ENCODE peak calls at places on chromosomes 16 and 17, in nine cellular contexts. One of them, this sample, is unnamed.

GRCh38 chr17:35022536-35023063 is 40.9 kb downstream of the RFFL start:
- DNase-seq in PC-3: peak; percentile 83
- DNase-seq in hepatocyte: peak; percentile 77
- DNase-seq in SK-N-SH: no peak
- DNase-seq in OCI-LY7: no peak
- DNase-seq in GM23338: no peak
- DNase-seq in HCT116: no peak
- DNase-seq in MM.1S: peak; percentile 89
- DNase-seq in GM23248: peak; percentile 93
- DNase-seq in this sample: no peak

GRCh38 chr16:84278333-84278732 is 16.3 kb upstream of the WFDC1 start:
- DNase-seq in PC-3: no peak
- DNase-seq in OCI-LY7: no peak
- DNase-seq in GM23338: no peak
- DNase-seq in GM23248: no peak
- DNase-seq in HCT116: no peak
- DNase-seq in SK-N-SH: no peak
- DNase-seq in MM.1S: no peak
- DNase-seq in hepatocyte: no peak
- DNase-seq in this sample: no peak

GRCh38 chr17:39676198-39676819 is 8.1 kb downstream of the PNMT start:
- DNase-seq in hepatocyte: no peak
- DNase-seq in OCI-LY7: peak; percentile 42
- DNase-seq in GM23248: peak; percentile 23
- DNase-seq in GM23338: no peak
- DNase-seq in HCT116: no peak
- DNase-seq in SK-N-SH: no peak
- DNase-seq in PC-3: no peak
- DNase-seq in MM.1S: no peak
- DNase-seq in this sample: no peak

GRCh38 chr17:36675250-36675649 is 73.9 kb downstream of the MRM1 start:
- DNase-seq in GM23248: no peak
- DNase-seq in HCT116: no peak
- DNase-seq in OCI-LY7: no peak
- DNase-seq in MM.1S: peak; percentile 23
- DNase-seq in SK-N-SH: no peak
- DNase-seq in PC-3: no peak
- DNase-seq in GM23338: no peak
- DNase-seq in hepatocyte: no peak
- DNase-seq in this sample: no peak

GRCh38 chr17:47066841-47067682 is 88.0 kb upstream of the RPRML start:
- DNase-seq in hepatocyte: peak; percentile 91
- DNase-seq in SK-N-SH: peak; percentile 99
- DNase-seq in GM23338: peak; percentile 94
- DNase-seq in OCI-LY7: peak; percentile 94
- DNase-seq in GM23248: peak; percentile 94
- DNase-seq in HCT116: peak; percentile 93
- DNase-seq in PC-3: peak; percentile 89
- DNase-seq in MM.1S: peak; percentile 91
- DNase-seq in this sample: peak; percentile 91

GRCh38 chr16:53489754-53490153 is 13.3 kb downstream of the AKTIP start:
- DNase-seq in HCT116: no peak
- DNase-seq in MM.1S: no peak
- DNase-seq in GM23248: no peak
- DNase-seq in PC-3: no peak
- DNase-seq in hepatocyte: no peak
- DNase-seq in SK-N-SH: no peak
- DNase-seq in GM23338: no peak
- DNase-seq in OCI-LY7: no peak
- DNase-seq in this sample: no peak

GRCh38 chr16:27824786-27825185 is 238.7 kb downstream of the GSG1L start:
- DNase-seq in hepatocyte: no peak
- DNase-seq in GM23248: no peak
- DNase-seq in GM23338: no peak
- DNase-seq in OCI-LY7: no peak
- DNase-seq in SK-N-SH: no peak
- DNase-seq in HCT116: no peak
- DNase-seq in MM.1S: no peak
- DNase-seq in PC-3: no peak
- DNase-seq in this sample: no peak

GRCh38 chr17:55163408-55163807 is 101.4 kb upstream of the HLF start:
- DNase-seq in MM.1S: no peak
- DNase-seq in GM23248: no peak
- DNase-seq in GM23338: no peak
- DNase-seq in hepatocyte: no peak
- DNase-seq in PC-3: no peak
- DNase-seq in SK-N-SH: no peak
- DNase-seq in OCI-LY7: peak; percentile 53
- DNase-seq in HCT116: no peak
- DNase-seq in this sample: no peak

GRCh38 chr17:37291351-37291750 is 84.4 kb upstream of the C17orf78 start:
- DNase-seq in GM23248: no peak
- DNase-seq in OCI-LY7: no peak
- DNase-seq in PC-3: no peak
- DNase-seq in SK-N-SH: no peak
- DNase-seq in hepatocyte: no peak
- DNase-seq in HCT116: no peak
- DNase-seq in MM.1S: no peak
- DNase-seq in GM23338: no peak
- DNase-seq in this sample: no peak

DNA sequence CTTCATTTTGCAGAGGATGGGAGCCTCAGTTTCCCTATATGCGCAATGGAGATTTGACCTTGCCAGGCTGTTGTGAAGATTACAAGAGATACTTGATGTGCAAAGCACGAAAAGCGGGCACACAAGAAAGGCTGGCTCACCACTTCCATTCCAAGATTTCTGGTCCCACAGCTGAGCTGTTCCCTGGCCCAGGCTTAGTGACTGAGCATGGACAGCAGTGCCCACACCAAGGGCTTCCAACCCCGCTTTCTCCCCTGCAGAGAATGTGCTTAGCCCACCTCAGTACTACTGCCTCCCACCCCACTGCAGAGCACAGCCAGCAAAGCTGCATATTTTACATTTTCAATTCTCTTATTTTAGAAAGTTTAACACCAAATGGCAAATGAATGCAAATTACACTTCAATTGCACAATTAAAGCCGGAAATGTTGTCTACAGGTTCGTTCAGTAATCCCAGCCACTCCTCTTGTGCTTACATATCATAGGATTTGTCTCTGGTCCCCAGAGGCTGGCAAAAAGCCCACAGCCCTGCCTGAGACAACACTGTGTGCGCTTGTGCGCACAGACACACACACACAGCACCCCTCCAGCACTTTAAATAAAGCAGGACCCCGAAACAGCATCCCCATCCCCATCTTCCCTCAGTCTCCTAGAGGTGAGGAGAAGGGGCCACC is 51.8 kb downstream of the VAC14 start:
- DNase-seq in OCI-LY7: no peak
- DNase-seq in GM23338: no peak
- DNase-seq in SK-N-SH: no peak
- DNase-seq in HCT116: no peak
- DNase-seq in GM23248: no peak
- DNase-seq in hepatocyte: no peak
- DNase-seq in PC-3: no peak
- DNase-seq in MM.1S: no peak
- DNase-seq in this sample: no peak
- TF ChIP-seq EZH2phosphoT487 in OCI-LY7: no peak
- TF ChIP-seq EZH2phosphoT487 in GM23338: no peak
- TF ChIP-seq EZH2phosphoT487 in SK-N-SH: no peak
- TF ChIP-seq EZH2phosphoT487 in HCT116: no peak
- TF ChIP-seq EZH2phosphoT487 in GM23248: no peak
- TF ChIP-seq EZH2phosphoT487 in hepatocyte: no peak
- TF ChIP-seq EZH2phosphoT487 in PC-3: no peak
- TF ChIP-seq EZH2phosphoT487 in MM.1S: no peak
- TF ChIP-seq EZH2phosphoT487 in this sample: no peak

GRCh38 chr17:78724999-78725398 is 57.1 kb downstream of the CYTH1 start:
- DNase-seq in GM23248: no peak
- DNase-seq in HCT116: no peak
- DNase-seq in PC-3: no peak
- DNase-seq in hepatocyte: no peak
- DNase-seq in MM.1S: peak; percentile 6
- DNase-seq in SK-N-SH: no peak
- DNase-seq in GM23338: no peak
- DNase-seq in OCI-LY7: no peak
- DNase-seq in this sample: no peak

GRCh38 chr17:78725448-78726021 is 56.5 kb downstream of the CYTH1 start:
- DNase-seq in PC-3: no peak
- DNase-seq in GM23248: no peak
- DNase-seq in HCT116: no peak
- DNase-seq in SK-N-SH: no peak
- DNase-seq in MM.1S: peak; percentile 83
- DNase-seq in hepatocyte: no peak
- DNase-seq in GM23338: no peak
- DNase-seq in OCI-LY7: peak; percentile 47
- DNase-seq in this sample: no peak

GRCh38 chr17:78723957-78724356 is 58.1 kb downstream of the CYTH1 start:
- DNase-seq in HCT116: no peak
- DNase-seq in GM23248: no peak
- DNase-seq in PC-3: no peak
- DNase-seq in MM.1S: peak; percentile 5
- DNase-seq in OCI-LY7: no peak
- DNase-seq in GM23338: no peak
- DNase-seq in hepatocyte: no peak
- DNase-seq in SK-N-SH: no peak
- DNase-seq in this sample: no peak

GRCh38 chr17:78723001-78723796 is 58.9 kb downstream of the CYTH1 start:
- DNase-seq in GM23248: peak; percentile 38
- DNase-seq in OCI-LY7: no peak
- DNase-seq in hepatocyte: peak; percentile 75
- DNase-seq in SK-N-SH: peak; percentile 93
- DNase-seq in GM23338: peak; percentile 83
- DNase-seq in PC-3: no peak
- DNase-seq in MM.1S: peak; percentile 35
- DNase-seq in HCT116: no peak
- DNase-seq in this sample: peak; percentile 86

DNA sequence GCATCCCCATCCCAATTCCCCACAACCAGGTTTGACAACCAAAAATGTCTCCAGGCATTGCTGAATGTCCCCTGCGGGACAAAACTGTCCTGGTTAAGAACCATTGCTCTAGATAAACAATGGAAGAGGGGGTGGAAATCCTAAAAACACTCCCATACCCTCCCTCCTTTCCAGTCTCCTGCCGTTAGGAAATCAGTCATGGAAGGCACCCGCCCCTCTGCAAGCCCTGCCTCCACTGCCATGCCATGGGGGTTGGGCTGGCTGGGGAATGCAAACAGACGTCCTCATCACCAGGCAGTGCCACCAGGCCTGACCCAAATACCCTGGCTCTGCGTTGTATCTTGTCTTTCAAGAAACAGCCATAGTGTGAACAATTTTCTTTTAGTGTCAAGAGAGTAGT is 57.5 kb downstream of the CYTH1 start:
- DNase-seq in MM.1S: peak; percentile 7
- DNase-seq in SK-N-SH: peak; percentile 81
- DNase-seq in GM23338: peak; percentile 51
- DNase-seq in HCT116: no peak
- DNase-seq in GM23248: no peak
- DNase-seq in hepatocyte: no peak
- DNase-seq in OCI-LY7: no peak
- DNase-seq in PC-3: no peak
- DNase-seq in this sample: peak; percentile 27
- H3K4me1 ChIP-seq in MM.1S: peaks cover 77% of the 10 kb centered on the region
- H3K4me1 ChIP-seq in SK-N-SH: peaks cover 45% of the 10 kb centered on the region
- H3K4me1 ChIP-seq in GM23338: peaks cover 50% of the 10 kb centered on the region
- H3K4me1 ChIP-seq in HCT116: peaks cover 9% of the 10 kb centered on the region
- H3K4me1 ChIP-seq in GM23248: peaks cover 18% of the 10 kb centered on the region
- H3K4me1 ChIP-seq in hepatocyte: peaks cover 49% of the 10 kb centered on the region
- H3K4me1 ChIP-seq in OCI-LY7: peaks cover 99% of the 10 kb centered on the region
- H3K4me1 ChIP-seq in PC-3: no peaks in the 10 kb centered on the region
- H3K4me1 ChIP-seq in this sample: peaks cover 38% of the 10 kb centered on the region

GRCh38 chr16:87389245-87389644 is 2.9 kb upstream of the MAP1LC3B start:
- DNase-seq in hepatocyte: no peak
- DNase-seq in SK-N-SH: no peak
- DNase-seq in HCT116: no peak
- DNase-seq in OCI-LY7: no peak
- DNase-seq in GM23338: no peak
- DNase-seq in PC-3: no peak
- DNase-seq in MM.1S: no peak
- DNase-seq in GM23248: no peak
- DNase-seq in this sample: no peak

GRCh38 chr16:87390641-87391323 is 1.4 kb upstream of the MAP1LC3B start:
- DNase-seq in SK-N-SH: no peak
- DNase-seq in GM23338: no peak
- DNase-seq in MM.1S: no peak
- DNase-seq in PC-3: no peak
- DNase-seq in GM23248: no peak
- DNase-seq in HCT116: no peak
- DNase-seq in OCI-LY7: no peak
- DNase-seq in hepatocyte: no peak
- DNase-seq in this sample: peak; percentile 33

GRCh38 chr16:87387942-87388817 is 4.0 kb upstream of the MAP1LC3B start:
- DNase-seq in SK-N-SH: peak; percentile 88
- DNase-seq in GM23248: peak; percentile 97
- DNase-seq in GM23338: peak; percentile 99
- DNase-seq in PC-3: peak; percentile 96
- DNase-seq in HCT116: peak; percentile 100
- DNase-seq in hepatocyte: peak; percentile 97
- DNase-seq in OCI-LY7: peak; percentile 97
- DNase-seq in MM.1S: peak; percentile 87
- DNase-seq in this sample: peak; percentile 94

GRCh38 chr16:87391324-87391949 is 699 bp upstream of the MAP1LC3B start:
- DNase-seq in GM23248: peak; percentile 65
- DNase-seq in PC-3: no peak
- DNase-seq in hepatocyte: peak; percentile 81
- DNase-seq in SK-N-SH: no peak
- DNase-seq in GM23338: peak; percentile 79
- DNase-seq in OCI-LY7: peak; percentile 13
- DNase-seq in HCT116: no peak
- DNase-seq in MM.1S: no peak
- DNase-seq in this sample: peak; percentile 77

GRCh38 chr16:87388818-87389134 is 3.4 kb upstream of the MAP1LC3B start:
- DNase-seq in OCI-LY7: no peak
- DNase-seq in GM23338: no peak
- DNase-seq in HCT116: no peak
- DNase-seq in GM23248: no peak
- DNase-seq in MM.1S: no peak
- DNase-seq in hepatocyte: no peak
- DNase-seq in PC-3: no peak
- DNase-seq in SK-N-SH: no peak
- DNase-seq in this sample: no peak
- H2AFZ ChIP-seq in OCI-LY7: peak overlapping the region; percentile 51
- H2AFZ ChIP-seq in GM23338: no peak overlapping the region
- H2AFZ ChIP-seq in HCT116: peak overlapping the region; percentile 20
- H2AFZ ChIP-seq in GM23248: peak overlapping the region; percentile 75
- H2AFZ ChIP-seq in MM.1S: peak overlapping the region; percentile 45
- H2AFZ ChIP-seq in hepatocyte: no peak overlapping the region
- H2AFZ ChIP-seq in PC-3: no peak overlapping the region
- H2AFZ ChIP-seq in SK-N-SH: peak overlapping the region; percentile 76
- H2AFZ ChIP-seq in this sample: peak overlapping the region; percentile 23

DNA sequence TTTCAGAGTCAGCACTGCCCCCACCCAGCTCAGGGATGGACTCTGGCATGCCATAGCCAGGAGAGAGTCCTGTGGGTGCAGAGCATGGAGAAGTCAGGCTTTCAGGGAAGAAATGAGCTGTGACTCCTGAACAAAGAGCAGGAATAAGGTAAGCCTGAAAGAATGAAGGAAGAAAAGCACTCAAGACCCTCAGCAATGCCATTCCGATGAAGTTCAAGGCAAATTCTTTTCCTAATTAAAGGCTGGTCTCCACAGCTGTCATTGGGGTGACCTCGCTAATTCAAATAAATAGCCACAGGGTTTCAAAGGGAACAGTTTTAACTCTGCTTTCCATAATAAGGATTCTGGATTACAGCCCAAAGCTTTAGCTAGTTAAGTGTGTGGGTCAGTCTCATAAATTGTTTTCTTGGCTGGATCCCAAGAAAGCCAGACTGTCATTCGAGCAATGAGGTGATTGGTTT is 31.7 kb downstream of the TOM1L2 start:
- DNase-seq in PC-3: peak; percentile 88
- DNase-seq in OCI-LY7: no peak
- DNase-seq in MM.1S: no peak
- DNase-seq in HCT116: no peak
- DNase-seq in SK-N-SH: peak; percentile 57
- DNase-seq in GM23248: peak; percentile 56
- DNase-seq in GM23338: no peak
- DNase-seq in hepatocyte: no peak
- DNase-seq in this sample: no peak
- TF ChIP-seq EZH2phosphoT487 in PC-3: no peak
- TF ChIP-seq EZH2phosphoT487 in OCI-LY7: no peak
- TF ChIP-seq EZH2phosphoT487 in MM.1S: no peak
- TF ChIP-seq EZH2phosphoT487 in HCT116: no peak
- TF ChIP-seq EZH2phosphoT487 in SK-N-SH: no peak
- TF ChIP-seq EZH2phosphoT487 in GM23248: no peak
- TF ChIP-seq EZH2phosphoT487 in GM23338: no peak
- TF ChIP-seq EZH2phosphoT487 in hepatocyte: no peak
- TF ChIP-seq EZH2phosphoT487 in this sample: no peak

This sample was measured in neural progenitor cell.